ENCODE peak calls at places on chromosomes 7 and 10, in six cellular contexts. T, H, I, L, Z and N are unnamed samples.
A peak's percentile ranks its signal among the peaks of the same experiment; 100 is the strongest.

GRCh38 chr7:128302110-128302509 is 41.6 kb downstream of the RBM28 start:
- DNase-seq in T (no peak), H (no peak), I (no peak), L (no peak), Z (no peak), N (no peak)

GRCh38 chr10:68099736-68100135 is 9.6 kb upstream of the MYPN start:
- DNase-seq in T (no peak), H (no peak), I (no peak), L (no peak), Z (no peak), N (no peak)

GRCh38 chr10:69362471-69362954 is 54.2 kb downstream of the TACR2 start:
- DNase-seq in T (no peak), H (no peak), I (no peak), L (no peak), Z (peak; percentile 64), N (no peak)

GRCh38 chr7:105806592-105807266 is 69.7 kb downstream of the ATXN7L1 start:
- DNase-seq in T (peak; percentile 73), H (no peak), I (no peak), L (peak; percentile 60), Z (peak; percentile 24), N (peak; percentile 75)

GRCh38 chr10:109214916-109215740 is 708.2 kb downstream of the XPNPEP1 start:
- DNase-seq in T (no peak), H (no peak), I (no peak), L (no peak), Z (no peak), N (no peak)

GRCh38 chr10:62021116-62021515 is 119.6 kb downstream of the ARID5B start:
- DNase-seq in T (no peak), H (no peak), I (no peak), L (no peak), Z (no peak), N (no peak)

GRCh38 chr10:191703-192518 is 56.7 kb downstream of the ZMYND11 start:
- DNase-seq in T (no peak), H (no peak), I (no peak), L (no peak), Z (no peak), N (no peak)

GRCh38 chr10:8508882-8509281 is 454.4 kb downstream of the GATA3 start:
- DNase-seq in T (no peak), H (no peak), I (no peak), L (no peak), Z (no peak), N (no peak)

GRCh38 chr7:30549933-30550493 is 44.7 kb upstream of the GARS1 start:
- DNase-seq in T (no peak), H (peak; percentile 62), I (no peak), L (no peak), Z (no peak), N (no peak)

GRCh38 chr7:81534446-81534845 is 235.4 kb downstream of the HGF start:
- DNase-seq in T (no peak), H (no peak), I (no peak), L (no peak), Z (no peak), N (no peak)

GRCh38 chr7:44431091-44431608 is 59.3 kb downstream of the NUDCD3 start:
- DNase-seq in T (no peak), H (peak; percentile 18), I (no peak), L (no peak), Z (peak; percentile 21), N (peak; percentile 78)

GRCh38 chr7:143382791-143383641 is 1.9 kb downstream of the ZYX start:
- DNase-seq in T (no peak), H (no peak), I (no peak), L (no peak), Z (no peak), N (no peak)

GRCh38 chr10:86899670-86900276 is 57.6 kb downstream of the MMRN2 start:
- DNase-seq in T (peak; percentile 59), H (peak; percentile 75), I (no peak), L (no peak), Z (peak; percentile 71), N (peak; percentile 59)

GRCh38 chr10:14609178-14609577 is 165.5 kb downstream of the FAM107B start:
- DNase-seq in T (no peak), H (no peak), I (no peak), L (no peak), Z (no peak), N (no peak)

DNA sequence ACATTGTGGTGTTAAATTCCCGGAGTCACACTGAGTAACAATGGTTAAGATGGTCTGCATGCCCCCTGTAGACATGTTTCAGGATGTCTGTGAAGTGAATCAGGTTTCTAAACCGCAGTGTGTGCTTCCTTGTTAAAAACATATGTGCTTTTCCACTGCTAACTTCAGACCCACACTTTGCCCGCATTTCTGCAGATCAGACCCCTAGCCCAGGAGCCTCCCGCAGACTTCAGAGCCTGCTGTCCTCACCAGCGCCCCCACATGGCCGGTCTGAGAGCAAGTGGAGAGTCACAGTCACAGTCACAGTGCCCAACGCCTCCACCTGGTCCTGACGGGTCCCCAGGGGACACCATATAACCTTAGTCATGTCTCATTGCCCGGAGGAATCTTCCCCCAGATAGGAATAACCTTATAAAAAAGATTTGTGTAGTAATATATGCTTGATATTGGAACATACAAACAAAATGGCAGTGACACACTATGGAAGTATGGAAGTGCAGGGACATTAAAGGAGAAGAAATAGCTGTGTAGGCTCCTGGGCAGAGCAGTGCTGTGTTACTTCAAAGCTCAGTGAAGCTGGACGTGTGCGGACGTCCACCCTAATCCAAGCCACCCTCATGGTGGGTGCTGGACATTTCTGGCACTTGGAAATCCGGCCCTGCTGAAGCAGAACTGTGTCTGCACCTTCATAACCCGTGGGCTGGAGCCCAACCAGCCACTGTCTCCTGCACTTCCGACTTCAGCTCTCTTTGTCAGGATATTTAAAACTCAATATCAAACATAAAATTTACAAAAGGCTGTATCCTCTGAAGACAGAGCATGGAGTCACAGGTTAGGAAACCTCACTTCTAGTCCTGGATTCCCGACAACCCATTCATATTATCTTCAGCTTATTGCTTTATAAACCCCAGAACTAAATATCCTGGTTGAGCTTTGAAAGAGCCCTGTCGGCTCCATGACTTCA is 29.0 kb downstream of the GSTO2 start:
- DNase-seq in T (peak; percentile 24), H (peak; percentile 69), I (no peak), L (no peak), Z (no peak), N (peak; percentile 35)
- TF ChIP-seq CTCF in T (peak; percentile 18), H (peak; percentile 79), I (no peak), L (peak; percentile 34), Z (peak; percentile 10), N (no peak)

GRCh38 chr10:22103701-22104100 is 100.2 kb upstream of the DNAJC1 start:
- DNase-seq in T (peak; percentile 15), H (peak; percentile 13), I (no peak), L (no peak), Z (no peak), N (peak; percentile 27)
- TF ChIP-seq CTCF in T (no peak), H (peak; percentile 52), I (no peak), L (no peak), Z (peak; percentile 12), N (no peak)

DNA sequence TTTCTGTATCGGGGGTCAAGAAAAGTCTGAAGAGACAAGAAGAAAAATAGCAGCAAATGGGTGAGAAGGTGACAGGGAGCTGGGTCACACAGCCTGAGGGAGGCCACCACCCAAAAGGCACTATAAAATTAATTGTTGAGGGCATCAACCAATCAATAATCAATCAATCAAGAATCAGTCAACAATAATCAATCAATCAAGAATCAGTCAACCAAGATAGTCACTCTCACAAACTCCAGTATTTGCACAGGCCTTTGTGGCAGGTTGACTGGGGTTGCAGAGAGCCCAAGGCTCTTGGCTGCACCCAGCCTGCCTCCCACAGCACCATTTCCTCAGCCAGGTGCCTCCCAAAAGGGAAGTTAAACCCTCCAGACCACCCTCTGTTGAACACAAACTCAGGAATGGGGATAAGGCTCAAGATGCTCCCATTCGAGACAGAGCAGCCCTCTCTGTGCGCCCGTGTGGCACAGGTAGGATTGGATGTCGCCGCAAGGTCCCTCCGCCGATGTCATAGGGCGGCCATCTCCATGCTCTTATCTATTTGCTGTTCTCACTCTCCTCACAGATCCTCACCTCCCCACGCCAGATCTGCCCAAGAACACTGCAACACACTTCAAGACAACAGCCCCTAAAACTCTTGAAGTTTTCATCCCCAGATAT is 64.0 kb downstream of the TNS3 start:
- DNase-seq in T (no peak), H (no peak), I (no peak), L (no peak), Z (no peak), N (no peak)
- TF ChIP-seq CTCF in T (no peak), H (no peak), I (no peak), L (no peak), Z (no peak), N (no peak)

DNA sequence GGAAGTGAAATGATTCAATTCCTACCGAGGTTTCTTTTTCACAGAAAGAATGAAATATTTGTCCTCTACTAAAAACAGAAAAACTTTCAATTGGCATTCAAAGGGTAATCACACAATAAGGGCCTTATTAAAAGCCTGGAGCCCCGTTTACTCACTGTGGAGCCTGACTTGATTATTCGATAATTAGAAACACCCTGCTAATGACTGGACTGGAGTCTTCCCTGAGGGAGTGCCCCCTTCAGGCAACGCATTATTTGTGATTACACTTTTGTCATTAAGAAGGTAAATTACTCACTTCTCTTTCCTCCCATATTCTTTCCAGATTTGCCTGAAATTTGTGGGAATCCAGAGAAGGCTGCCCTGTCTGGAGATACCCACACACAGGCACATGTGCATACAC is 444.2 kb upstream of the NPVF start:
- DNase-seq in T (no peak), H (no peak), I (no peak), L (no peak), Z (no peak), N (no peak)
- TF ChIP-seq CTCF in T (no peak), H (peak; percentile 35), I (no peak), L (no peak), Z (no peak), N (no peak)

DNA sequence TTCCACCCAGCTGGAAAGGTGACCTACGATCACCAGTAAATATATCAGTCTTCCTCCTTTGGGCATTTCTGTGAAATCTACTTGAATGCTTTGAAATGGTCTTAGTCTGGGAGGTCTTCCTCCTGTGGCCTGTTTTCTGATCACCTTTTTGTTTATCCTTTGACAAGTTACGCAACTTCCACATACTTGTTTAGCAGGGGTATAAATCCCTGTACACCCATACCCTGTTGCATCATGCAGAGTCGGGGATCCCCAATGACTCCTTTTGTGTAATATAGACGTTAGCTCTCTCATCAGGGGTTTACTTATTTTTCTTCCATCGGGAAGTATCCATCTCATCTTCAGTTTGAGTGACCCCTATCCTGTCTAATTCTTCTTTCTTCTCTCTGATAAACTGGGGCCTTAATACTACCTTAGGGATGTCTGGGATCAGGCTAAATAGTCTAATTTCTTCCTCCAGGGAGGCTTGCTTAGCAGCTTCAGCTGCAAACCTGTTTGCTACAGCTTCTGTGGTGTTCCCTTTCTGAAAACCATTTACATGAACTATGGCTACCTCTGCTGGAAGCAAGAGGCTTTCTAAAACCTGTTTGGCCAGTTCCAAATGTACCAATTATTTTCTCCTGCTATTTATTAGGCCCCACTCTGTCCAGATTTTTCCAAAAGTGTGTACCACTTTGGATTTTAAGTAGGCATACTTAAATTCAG is 25.8 kb downstream of the MAPK8 start:
- DNase-seq in T (no peak), H (no peak), I (no peak), L (no peak), Z (no peak), N (no peak)
- TF ChIP-seq CTCF in T (no peak), H (no peak), I (no peak), L (no peak), Z (no peak), N (no peak)